ENCODE peak calls at places on chromosome 15, in four cellular contexts. N is A549, C is HepG2, T is SK-N-SH. F is an unnamed sample.
A peak's percentile ranks its signal among the peaks of the same experiment; 100 is the strongest.

GRCh38 chr15:65071381-65071811 is 3.6 kb upstream of the RASL12 start:
- DNase-seq in N (no peak), T (no peak), C (no peak), F (no peak)

GRCh38 chr15:29104566-29104880 is 165.1 kb downstream of the NSMCE3 start:
- DNase-seq in N (no peak), C (no peak), T (no peak), F (no peak)

GRCh38 chr15:53193149-53193548 is 403.0 kb upstream of the ONECUT1 start:
- DNase-seq in C (peak; percentile 37), N (peak; percentile 19), T (no peak), F (no peak)

GRCh38 chr15:91853968-91854943 is 748 bp downstream of the SLCO3A1 start:
- DNase-seq in C (no peak), N (peak; percentile 48), T (peak; percentile 88), F (no peak)

GRCh38 chr15:68465861-68466560 is 34.0 kb upstream of the ITGA11 start:
- DNase-seq in T (no peak), N (no peak), C (no peak), F (no peak)

GRCh38 chr15:49495993-49496747 is 73.1 kb downstream of the FGF7 start:
- DNase-seq in C (no peak), N (no peak), T (no peak), F (no peak)

GRCh38 chr15:93141373-93141790 is 52.4 kb upstream of the RGMA start:
- DNase-seq in N (no peak), T (no peak), C (no peak), F (no peak)

GRCh38 chr15:70492240-70493177 is 270.8 kb downstream of the UACA start:
- DNase-seq in C (no peak), N (peak; percentile 79), T (peak; percentile 80), F (no peak)

GRCh38 chr15:86139828-86140227 is 60.2 kb downstream of the AGBL1 start:
- DNase-seq in N (peak; percentile 18), T (peak; percentile 19), C (no peak), F (no peak)

GRCh38 chr15:83380682-83381081 is 66.5 kb upstream of the SH3GL3 start:
- DNase-seq in N (peak; percentile 72), C (peak; percentile 37), T (peak; percentile 64), F (peak; percentile 13)

GRCh38 chr15:27382296-27382695 is 411.3 kb downstream of the GABRG3 start:
- DNase-seq in C (no peak), N (no peak), T (no peak), F (no peak)

GRCh38 chr15:73331991-73332925 is 36.5 kb downstream of the HCN4 start:
- DNase-seq in C (no peak), N (no peak), T (no peak), F (no peak)

DNA sequence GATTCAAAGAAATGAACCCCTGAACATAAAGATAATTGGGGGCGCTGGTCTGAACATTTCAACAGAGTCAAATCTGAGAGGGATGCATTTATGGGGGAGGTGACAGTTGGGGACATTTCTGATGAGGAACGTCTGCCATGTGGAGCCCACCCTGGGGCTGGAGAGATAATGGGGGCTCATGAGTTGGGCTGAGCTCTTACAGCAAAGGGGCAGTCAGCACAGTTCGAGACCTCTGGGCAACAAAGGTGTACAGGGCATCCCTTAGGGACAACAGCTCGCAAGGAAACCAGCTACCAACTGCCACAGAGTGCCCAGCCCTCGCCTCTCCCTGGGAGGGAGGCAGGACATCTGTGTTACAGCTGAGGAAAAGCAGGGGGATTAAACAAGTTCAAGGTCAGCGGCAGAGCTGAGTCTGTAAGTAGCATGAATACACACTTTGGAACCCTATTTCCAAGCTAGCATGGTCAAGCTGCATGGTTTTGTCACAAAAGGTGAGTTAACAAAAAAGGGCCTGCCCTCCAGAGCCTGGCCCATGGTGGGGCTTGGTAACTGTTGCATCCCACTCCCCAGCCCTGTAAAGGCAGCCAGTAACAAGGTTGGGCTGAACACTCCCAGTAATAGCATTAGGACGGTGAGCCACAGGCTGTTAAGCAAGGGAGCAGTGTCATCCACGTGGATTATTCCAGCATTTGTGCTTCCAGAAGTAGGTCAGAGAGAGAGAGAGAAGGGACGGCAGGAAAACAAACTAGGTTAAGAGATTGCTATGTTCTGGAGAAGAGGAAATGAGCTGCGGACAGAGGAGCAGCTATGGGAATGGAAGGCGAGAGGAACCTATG is 4.3 kb downstream of the GNB5 start:
- DNase-seq in T (no peak), N (no peak), C (no peak), F (no peak)
- TF ChIP-seq PBX3 in T (no peak), N (no peak), C (no peak), F (no peak)

GRCh38 chr15:34336947-34337556 is 529 bp downstream of the SLC12A6 start:
- DNase-seq in N (no peak), C (no peak), T (no peak), F (no peak)
- TF ChIP-seq PBX3 in N (no peak), C (no peak), T (no peak), F (no peak)

GRCh38 chr15:77226652-77227051 is 155.7 kb upstream of the TSPAN3 start:
- DNase-seq in N (no peak), C (peak; percentile 18), T (no peak), F (no peak)
- TF ChIP-seq PBX3 in N (no peak), C (no peak), T (no peak), F (no peak)

GRCh38 chr15:58311551-58311950 is 120.2 kb upstream of the LIPC start:
- DNase-seq in C (no peak), T (no peak), N (no peak), F (no peak)

GRCh38 chr15:58306591-58307312 is 125.0 kb upstream of the LIPC start:
- DNase-seq in N (no peak), T (peak; percentile 75), C (peak; percentile 15), F (no peak)

GRCh38 chr15:58309993-58310928 is 121.5 kb upstream of the LIPC start:
- DNase-seq in N (no peak), T (no peak), C (peak; percentile 6), F (no peak)

GRCh38 chr15:58308742-58309355 is 122.9 kb upstream of the LIPC start:
- DNase-seq in C (no peak), T (no peak), N (no peak), F (no peak)

DNA sequence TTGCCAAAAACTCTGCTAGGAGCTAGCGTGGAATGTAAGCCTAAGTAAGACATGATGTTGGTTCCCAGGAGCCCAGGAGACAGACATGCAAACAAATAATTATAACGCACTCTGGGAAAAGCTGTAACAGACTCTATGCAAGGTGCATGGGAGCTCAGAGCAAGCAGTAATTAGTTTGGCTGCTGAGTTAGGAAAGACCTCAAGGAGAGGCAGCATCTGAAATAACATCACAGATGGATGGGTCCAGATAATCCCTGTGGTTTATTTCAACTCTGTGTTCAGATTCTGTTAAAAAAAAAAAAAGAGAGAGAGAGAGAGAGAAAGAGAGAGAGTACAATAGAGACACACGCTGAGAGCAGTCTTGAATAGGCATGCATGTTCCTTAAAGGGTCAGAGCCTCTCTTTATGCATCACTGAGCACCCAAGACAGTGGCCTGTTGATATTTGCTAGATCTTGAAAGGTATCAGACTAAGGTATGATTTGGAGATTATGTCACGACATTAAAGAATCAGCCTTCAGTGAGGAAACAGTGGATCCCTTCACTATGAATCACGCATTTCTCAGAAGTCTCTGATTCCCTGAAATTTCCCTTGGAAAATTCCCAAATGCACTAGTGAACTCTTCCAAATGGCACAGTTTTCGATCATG is 124.4 kb upstream of the LIPC start:
- DNase-seq in T (peak; percentile 50), N (no peak), C (no peak), F (no peak)
- TF ChIP-seq PBX3 in T (no peak), N (no peak), C (no peak), F (no peak)

DNA sequence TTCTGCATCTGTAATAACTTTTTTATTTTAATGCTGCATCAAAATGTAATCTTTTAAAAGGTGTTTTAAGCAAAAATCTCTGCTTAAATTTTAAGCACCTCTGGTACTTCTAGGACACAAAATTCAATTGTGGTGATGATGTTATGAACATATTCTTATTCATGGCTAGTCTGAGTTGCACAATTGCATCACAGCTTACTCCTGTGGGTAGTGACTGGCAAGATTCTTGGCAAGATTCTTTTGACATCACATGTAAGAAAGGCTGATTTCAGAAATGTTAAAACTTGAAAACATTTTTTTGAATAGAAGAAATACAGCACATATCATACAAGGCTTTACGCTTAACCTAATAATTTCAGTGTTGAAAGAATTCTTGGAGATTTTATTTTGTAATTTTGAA is 35.7 kb downstream of the IQCH start:
- DNase-seq in T (no peak), N (no peak), C (no peak), F (no peak)
- TF ChIP-seq PBX3 in T (no peak), N (no peak), C (no peak), F (no peak)